ENCODE peak calls at places on chromosomes 16 and 17, in ten cellular contexts. N, R, V, B, F, M, L, K, P and Q are unnamed samples.

GRCh38 chr16:23276821-23277220 is 25.3 kb upstream of the SCNN1B start:
- DNase-seq in R (no peak), P (no peak), K (no peak), L (no peak), V (no peak), M (no peak), F (no peak), N (no peak), B (no peak), Q (no peak)

GRCh38 chr16:48385272-48385953 is at the start of gene SIAH1:
- DNase-seq in M (peak), V (peak), R (peak), B (peak), N (peak), P (peak), F (peak), K (peak), L (peak), Q (peak)

GRCh38 chr17:48997103-48997826 is at the start of gene IGF2BP1:
- DNase-seq in V (peak), M (no peak), F (peak), N (no peak), B (no peak), K (no peak), P (no peak), L (peak), R (no peak), Q (peak)

GRCh38 chr17:36183001-36183810 is 6.8 kb upstream of the TBC1D3B start:
- DNase-seq in K (no peak), M (no peak), N (peak), V (no peak), P (peak), L (peak), F (no peak), R (no peak), B (peak), Q (peak)

GRCh38 chr16:3038256-3038655 is 1.5 kb upstream of the BICDL2 start:
- DNase-seq in P (peak), N (peak), B (no peak), M (no peak), L (no peak), F (no peak), K (no peak), R (no peak), V (no peak), Q (no peak)

GRCh38 chr17:39213852-39214251 is 11.9 kb downstream of the STAC2 start:
- DNase-seq in R (no peak), M (no peak), B (no peak), N (no peak), K (no peak), V (no peak), F (no peak), P (peak), L (peak), Q (no peak)

GRCh38 chr16:72743011-72743761 is 304.7 kb downstream of the ZFHX3 start:
- DNase-seq in N (no peak), P (no peak), B (no peak), V (peak), R (no peak), L (peak), F (no peak), M (no peak), K (no peak), Q (no peak)

GRCh38 chr16:14324581-14324980 is 253.5 kb downstream of the MRTFB start:
- DNase-seq in N (no peak), V (no peak), B (no peak), F (no peak), M (no peak), K (no peak), L (peak), P (no peak), R (no peak), Q (no peak)

GRCh38 chr17:34725008-34725407 is 145.6 kb downstream of the TMEM132E start:
- DNase-seq in M (no peak), B (no peak), P (no peak), N (no peak), L (no peak), R (no peak), F (no peak), V (no peak), K (no peak), Q (no peak)

GRCh38 chr17:74519951-74520553 is 11.2 kb downstream of the CD300LB start:
- DNase-seq in M (no peak), F (no peak), L (no peak), P (no peak), N (peak), R (no peak), B (no peak), K (no peak), V (no peak), Q (no peak)

GRCh38 chr17:39527220-39527813 is 66.0 kb downstream of the CDK12 start:
- DNase-seq in L (peak), P (no peak), F (no peak), K (no peak), B (no peak), M (no peak), R (no peak), V (peak), N (peak), Q (no peak)

GRCh38 chr17:82734987-82735866 is at the start of gene FN3K:
- DNase-seq in F (no peak), B (peak), N (peak), L (peak), M (no peak), V (no peak), K (no peak), P (peak), R (peak), Q (peak)

GRCh38 chr17:81083125-81083765 is 48.3 kb downstream of the BAIAP2 start:
- DNase-seq in P (no peak), R (no peak), L (no peak), B (no peak), N (peak), V (no peak), K (no peak), M (no peak), F (no peak), Q (peak)

GRCh38 chr17:391850-392249 is 39.2 kb upstream of the RPH3AL start:
- DNase-seq in M (no peak), N (no peak), V (no peak), F (no peak), B (peak), K (no peak), R (no peak), P (no peak), L (no peak), Q (no peak)

GRCh38 chr16:152141-153128 is at the start of gene HBZ:
- DNase-seq in P (no peak), R (no peak), K (no peak), B (no peak), M (no peak), N (no peak), F (no peak), V (no peak), L (no peak), Q (no peak)

GRCh38 chr16:15434425-15435215 is at the start of gene BMERB1:
- DNase-seq in P (peak), F (peak), R (peak), L (peak), M (peak), K (peak), V (no peak), B (peak), N (peak), Q (peak)

GRCh38 chr16:11348737-11349598 is 3.7 kb downstream of the RMI2 start:
- DNase-seq in B (no peak), P (no peak), L (no peak), M (no peak), N (no peak), V (no peak), R (no peak), F (no peak), K (no peak), Q (no peak)

GRCh38 chr16:69179255-69180010 is 7.5 kb upstream of the SNTB2 start:
- DNase-seq in P (peak), N (peak), V (no peak), R (no peak), L (peak), K (no peak), B (peak), M (no peak), F (no peak), Q (no peak)